ENCODE peak calls at places on chromosome 20, in ten cellular contexts. H is naive thymus-derived CD4-positive, alpha-beta T cell; C is colonic mucosa; U is activated CD4-positive, alpha-beta T cell treated with anti-CD3 and anti-CD28 coated beads, Interleukin-2, amount 50 U/mL, for 1 hour; R is KBM-7; O is HEK293T; Y is cardiac septum; Q is non-pigmented ciliary epithelial cell; F is activated CD8-positive, alpha-beta memory T cell treated with anti-CD3 and anti-CD28 coated beads for 1 hour; S is SW480. D is an unnamed sample.

GRCh38 chr20:48166082-48166835 is 381.0 kb upstream of the SULF2 start:
- DNase-seq in U (no peak), C (no peak), H (no peak), O (no peak), F (no peak), R (no peak), S (peak; percentile 46), Q (no peak), Y (no peak), D (peak; percentile 40)

GRCh38 chr20:542777-543368 is 717 bp downstream of the CSNK2A1 start:
- DNase-seq in O (peak; percentile 31), Y (no peak), U (peak; percentile 9), H (peak; percentile 9), R (peak; percentile 45), Q (no peak), C (peak; percentile 44), F (no peak), S (no peak), D (peak; percentile 46)

GRCh38 chr20:1711826-1712601 is 54.4 kb upstream of the SIRPG start:
- DNase-seq in R (no peak), F (no peak), O (no peak), H (no peak), U (no peak), S (no peak), C (no peak), Q (no peak), Y (no peak), D (peak; percentile 24)

GRCh38 chr20:15200139-15200538 is 862.7 kb upstream of the FLRT3 start:
- DNase-seq in S (no peak), Y (no peak), C (no peak), O (no peak), U (no peak), R (no peak), Q (no peak), F (no peak), H (no peak), D (no peak)

GRCh38 chr20:2771631-2772080 is 28.8 kb downstream of the CPXM1 start:
- DNase-seq in U (no peak), H (no peak), Y (no peak), O (no peak), C (no peak), R (peak; percentile 73), Q (no peak), F (no peak), S (no peak), D (peak; percentile 67)

GRCh38 chr20:12012241-12013222 is 94.8 kb downstream of the BTBD3 start:
- DNase-seq in Y (no peak), U (no peak), S (peak; percentile 46), O (peak; percentile 76), H (peak; percentile 4), R (peak; percentile 88), C (peak; percentile 66), F (no peak), Q (no peak), D (peak; percentile 36)

GRCh38 chr20:62874745-62875344 is 13.2 kb upstream of the TCFL5 start:
- DNase-seq in O (no peak), C (no peak), U (no peak), S (peak; percentile 66), H (no peak), R (no peak), Q (no peak), Y (no peak), F (no peak), D (no peak)

GRCh38 chr20:21125072-21125848 is 622 bp upstream of the KIZ start:
- DNase-seq in S (peak; percentile 96), H (no peak), F (no peak), R (no peak), O (peak; percentile 57), C (peak; percentile 60), U (no peak), Y (no peak), Q (no peak), D (peak; percentile 75)

GRCh38 chr20:43849496-43850197 is 65.0 kb upstream of the TOX2 start:
- DNase-seq in C (peak; percentile 16), Q (no peak), S (peak; percentile 62), F (no peak), R (no peak), Y (no peak), O (peak; percentile 27), U (no peak), H (no peak), D (peak; percentile 59)

GRCh38 chr20:47295921-47296426 is 60.5 kb downstream of the ZMYND8 start:
- DNase-seq in Y (no peak), O (no peak), U (no peak), S (no peak), R (no peak), F (no peak), H (no peak), Q (no peak), C (no peak), D (no peak)

GRCh38 chr20:59120491-59120890 is 43.1 kb upstream of the ZNF831 start:
- DNase-seq in R (peak; percentile 28), H (peak; percentile 31), S (no peak), Y (no peak), U (no peak), F (no peak), C (no peak), Q (no peak), O (no peak), D (no peak)

GRCh38 chr20:25532015-25532751 is 53.1 kb downstream of the NINL start:
- DNase-seq in S (no peak), U (no peak), F (no peak), R (no peak), Q (no peak), Y (no peak), O (no peak), C (no peak), H (no peak), D (no peak)

GRCh38 chr20:53773792-53774371 is 180.2 kb upstream of the ZNF217 start:
- DNase-seq in O (no peak), U (no peak), H (no peak), F (no peak), S (peak; percentile 93), Y (no peak), R (no peak), Q (peak; percentile 94), C (no peak), D (no peak)

GRCh38 chr20:56760610-56761009 is 131.5 kb downstream of the TFAP2C start:
- DNase-seq in S (no peak), O (no peak), Y (no peak), F (no peak), Q (no peak), H (no peak), U (no peak), C (no peak), R (no peak), D (no peak)

GRCh38 chr20:57657537-57658446 is 37.6 kb upstream of the ZBP1 start:
- DNase-seq in Y (peak; percentile 76), U (peak; percentile 42), Q (no peak), C (peak; percentile 46), F (peak; percentile 14), H (peak; percentile 66), O (no peak), S (peak; percentile 91), R (no peak), D (no peak)

GRCh38 chr20:10357061-10357708 is 76.8 kb downstream of the MKKS start:
- DNase-seq in C (no peak), H (no peak), Y (no peak), R (peak; percentile 22), F (no peak), S (no peak), U (no peak), O (no peak), Q (no peak), D (no peak)

GRCh38 chr20:63073051-63073737 is 66.4 kb upstream of the BHLHE23 start:
- DNase-seq in O (no peak), C (no peak), Y (no peak), U (no peak), R (no peak), Q (no peak), S (no peak), H (no peak), F (no peak), D (no peak)

GRCh38 chr20:45998761-45999160 is 9.9 kb upstream of the MMP9 start:
- DNase-seq in C (no peak), U (no peak), O (no peak), H (no peak), Q (no peak), R (peak; percentile 72), Y (no peak), F (no peak), S (no peak), D (no peak)

GRCh38 chr20:32567384-32568178 is 17.6 kb downstream of the NOL4L start:
- DNase-seq in C (no peak), R (no peak), O (no peak), Q (no peak), H (no peak), U (no peak), S (no peak), Y (no peak), F (no peak), D (peak; percentile 46)

GRCh38 chr20:44491635-44492395 is 16.1 kb downstream of the TTPAL start:
- DNase-seq in Q (no peak), O (no peak), S (no peak), U (no peak), R (no peak), F (no peak), H (no peak), Y (no peak), C (no peak), D (no peak)

GRCh38 chr20:62549029-62549428 is 73.2 kb upstream of the GATA5 start:
- DNase-seq in Q (no peak), H (no peak), Y (no peak), S (no peak), F (no peak), R (no peak), U (no peak), O (no peak), C (no peak), D (no peak)

GRCh38 chr20:18527836-18528235 is 20.1 kb downstream of the SEC23B start:
- DNase-seq in R (no peak), Q (no peak), F (no peak), Y (no peak), S (no peak), H (no peak), O (no peak), C (no peak), U (no peak), D (no peak)

GRCh38 chr20:3358676-3359340 is 48.7 kb downstream of the DNAAF9 start:
- DNase-seq in U (no peak), O (no peak), Y (no peak), F (no peak), S (peak; percentile 6), H (no peak), Q (no peak), R (no peak), C (no peak), D (no peak)

GRCh38 chr20:17562804-17563305 is 7.0 kb upstream of the DSTN start:
- DNase-seq in C (no peak), H (no peak), R (no peak), Y (no peak), U (no peak), S (peak; percentile 59), F (no peak), O (no peak), Q (no peak), D (no peak)

GRCh38 chr20:57708694-57709673 is 831 bp downstream of the PMEPA1 start:
- DNase-seq in S (no peak), F (peak; percentile 27), Y (no peak), R (no peak), O (peak; percentile 39), U (peak; percentile 57), H (no peak), Q (no peak), C (peak; percentile 49), D (peak; percentile 60)

GRCh38 chr20:63641792-63642517 is 11.3 kb downstream of the STMN3 start:
- DNase-seq in C (peak; percentile 94), Q (no peak), S (peak; percentile 96), O (peak; percentile 98), H (peak; percentile 97), R (peak; percentile 71), Y (peak; percentile 97), F (peak; percentile 94), U (peak; percentile 99), D (no peak)

GRCh38 chr20:36744764-36745191 is 1.1 kb downstream of the NDRG3 start:
- DNase-seq in F (no peak), R (no peak), U (no peak), O (peak; percentile 21), S (peak; percentile 59), Q (no peak), C (no peak), Y (peak; percentile 86), H (no peak), D (peak; percentile 33)

GRCh38 chr20:15320941-15321340 is 983.5 kb upstream of the FLRT3 start:
- DNase-seq in S (no peak), C (no peak), R (no peak), Y (no peak), Q (no peak), O (no peak), F (no peak), U (no peak), H (no peak), D (no peak)

D was measured in SJCRH30.